ENCODE peak calls at places on chromosomes 5 and 9, in four cellular contexts. One of them, this sample, is unnamed.

GRCh38 chr5:112186401-112186990 is 232.6 kb downstream of the EPB41L4A start:
- DNase-seq in astrocyte: peak; percentile 23
- DNase-seq in fibroblast of lung: peak; percentile 56
- DNase-seq in SJSA1: peak; percentile 22
- DNase-seq in this sample: peak; percentile 19

GRCh38 chr5:147935032-147935431 is 28.7 kb upstream of the C5orf46 start:
- DNase-seq in fibroblast of lung: peak; percentile 79
- DNase-seq in astrocyte: peak; percentile 60
- DNase-seq in SJSA1: peak; percentile 64
- DNase-seq in this sample: no peak

GRCh38 chr9:113669523-113670115 is 206.1 kb downstream of the RGS3 start:
- DNase-seq in fibroblast of lung: peak; percentile 56
- DNase-seq in astrocyte: peak; percentile 48
- DNase-seq in SJSA1: no peak
- DNase-seq in this sample: no peak

GRCh38 chr9:106697390-106697789 is 165.6 kb upstream of the ZNF462 start:
- DNase-seq in astrocyte: no peak
- DNase-seq in fibroblast of lung: no peak
- DNase-seq in SJSA1: no peak
- DNase-seq in this sample: no peak

GRCh38 chr5:1199649-1200494 is 1.5 kb upstream of the SLC6A19 start:
- DNase-seq in SJSA1: no peak
- DNase-seq in fibroblast of lung: no peak
- DNase-seq in astrocyte: no peak
- DNase-seq in this sample: no peak

GRCh38 chr5:56685503-56686217 is 129.7 kb upstream of the MAP3K1 start:
- DNase-seq in astrocyte: no peak
- DNase-seq in fibroblast of lung: no peak
- DNase-seq in SJSA1: no peak
- DNase-seq in this sample: no peak

GRCh38 chr9:69674112-69674511 is 1.9 kb upstream of the APBA1 start:
- DNase-seq in SJSA1: no peak
- DNase-seq in fibroblast of lung: no peak
- DNase-seq in astrocyte: no peak
- DNase-seq in this sample: no peak

GRCh38 chr5:110386782-110387181 is 339.7 kb downstream of the TMEM232 start:
- DNase-seq in astrocyte: peak; percentile 89
- DNase-seq in SJSA1: peak; percentile 20
- DNase-seq in fibroblast of lung: peak; percentile 4
- DNase-seq in this sample: no peak

GRCh38 chr5:135243194-135244191 is 155.5 kb downstream of the MACROH2A1 start:
- DNase-seq in astrocyte: no peak
- DNase-seq in SJSA1: no peak
- DNase-seq in fibroblast of lung: peak; percentile 62
- DNase-seq in this sample: no peak

GRCh38 chr5:91417219-91417618 is 34.1 kb upstream of the ARRDC3 start:
- DNase-seq in fibroblast of lung: peak; percentile 89
- DNase-seq in astrocyte: no peak
- DNase-seq in SJSA1: peak; percentile 16
- DNase-seq in this sample: no peak

GRCh38 chr5:149450199-149450598 is 71.1 kb upstream of the IL17B start:
- DNase-seq in fibroblast of lung: peak; percentile 88
- DNase-seq in SJSA1: peak; percentile 43
- DNase-seq in astrocyte: peak; percentile 74
- DNase-seq in this sample: no peak

GRCh38 chr5:98679963-98680362 is 93.5 kb upstream of the RGMB start:
- DNase-seq in astrocyte: peak; percentile 96
- DNase-seq in fibroblast of lung: no peak
- DNase-seq in SJSA1: no peak
- DNase-seq in this sample: no peak

GRCh38 chr9:70463877-70464276 is 49.4 kb upstream of the KLF9 start:
- DNase-seq in astrocyte: no peak
- DNase-seq in fibroblast of lung: no peak
- DNase-seq in SJSA1: no peak
- DNase-seq in this sample: no peak

GRCh38 chr5:160638141-160638742 is 213.8 kb downstream of the ATP10B start:
- DNase-seq in astrocyte: no peak
- DNase-seq in fibroblast of lung: no peak
- DNase-seq in SJSA1: no peak
- DNase-seq in this sample: no peak

GRCh38 chr5:54832066-54832465 is 153.3 kb downstream of the ESM1 start:
- DNase-seq in SJSA1: no peak
- DNase-seq in astrocyte: peak; percentile 49
- DNase-seq in fibroblast of lung: peak; percentile 88
- DNase-seq in this sample: no peak

GRCh38 chr5:142366007-142366406 is 41.2 kb upstream of the SPRY4 start:
- DNase-seq in astrocyte: no peak
- DNase-seq in fibroblast of lung: no peak
- DNase-seq in SJSA1: no peak
- DNase-seq in this sample: no peak

GRCh38 chr9:19994296-19994695 is 205.5 kb upstream of the SLC24A2 start:
- DNase-seq in SJSA1: peak; percentile 16
- DNase-seq in fibroblast of lung: peak; percentile 26
- DNase-seq in astrocyte: peak; percentile 71
- DNase-seq in this sample: no peak

GRCh38 chr5:10416868-10417267 is 24.8 kb upstream of the ROPN1L start:
- DNase-seq in fibroblast of lung: no peak
- DNase-seq in SJSA1: no peak
- DNase-seq in astrocyte: no peak
- DNase-seq in this sample: no peak

GRCh38 chr5:72366324-72366976 is 46.3 kb downstream of the PTCD2 start:
- DNase-seq in astrocyte: peak; percentile 55
- DNase-seq in SJSA1: peak; percentile 68
- DNase-seq in fibroblast of lung: peak; percentile 82
- DNase-seq in this sample: peak; percentile 19

GRCh38 chr9:81964216-81965171 is 21.2 kb downstream of the SPATA31D3 start:
- DNase-seq in fibroblast of lung: peak; percentile 33
- DNase-seq in SJSA1: no peak
- DNase-seq in astrocyte: no peak
- DNase-seq in this sample: no peak

GRCh38 chr9:129548571-129549135 is 72.2 kb downstream of the C9orf50 start:
- DNase-seq in fibroblast of lung: no peak
- DNase-seq in astrocyte: no peak
- DNase-seq in SJSA1: no peak
- DNase-seq in this sample: no peak

GRCh38 chr9:8447618-8448017 is 648.0 kb upstream of the DMAC1 start:
- DNase-seq in fibroblast of lung: no peak
- DNase-seq in SJSA1: no peak
- DNase-seq in astrocyte: no peak
- DNase-seq in this sample: no peak
- H3K9me3 ChIP-seq in fibroblast of lung: no peaks in the 10 kb centered on the region
- H3K9me3 ChIP-seq in SJSA1: no peaks in the 10 kb centered on the region
- H3K9me3 ChIP-seq in astrocyte: no peaks in the 10 kb centered on the region
- H3K9me3 ChIP-seq in this sample: no peaks in the 10 kb centered on the region

GRCh38 chr5:158433634-158434033 is 574.7 kb upstream of the CLINT1 start:
- DNase-seq in astrocyte: no peak
- DNase-seq in fibroblast of lung: no peak
- DNase-seq in SJSA1: no peak
- DNase-seq in this sample: no peak

GRCh38 chr5:158435161-158435616 is 576.2 kb upstream of the CLINT1 start:
- DNase-seq in fibroblast of lung: no peak
- DNase-seq in SJSA1: no peak
- DNase-seq in astrocyte: peak; percentile 70
- DNase-seq in this sample: peak; percentile 18

GRCh38 chr5:158436271-158437065 is 577.5 kb upstream of the CLINT1 start:
- DNase-seq in fibroblast of lung: no peak
- DNase-seq in astrocyte: no peak
- DNase-seq in SJSA1: no peak
- DNase-seq in this sample: no peak

GRCh38 chr5:158431369-158432029 is 572.6 kb upstream of the CLINT1 start:
- DNase-seq in SJSA1: no peak
- DNase-seq in astrocyte: peak; percentile 25
- DNase-seq in fibroblast of lung: peak; percentile 89
- DNase-seq in this sample: no peak

GRCh38 chr5:158434749-158435148 is 575.8 kb upstream of the CLINT1 start:
- DNase-seq in fibroblast of lung: no peak
- DNase-seq in SJSA1: no peak
- DNase-seq in astrocyte: no peak
- DNase-seq in this sample: no peak
- H3K27ac ChIP-seq in fibroblast of lung: no peak overlapping the region
- H3K27ac ChIP-seq in SJSA1: no peak overlapping the region
- H3K27ac ChIP-seq in astrocyte: no peak overlapping the region
- H3K27ac ChIP-seq in this sample: no peak overlapping the region

GRCh38 chr9:96758845-96759673 is 18.8 kb downstream of the ZNF510 start:
- DNase-seq in astrocyte: peak; percentile 14
- DNase-seq in fibroblast of lung: peak; percentile 26
- DNase-seq in SJSA1: no peak
- DNase-seq in this sample: no peak
- H3K9me3 ChIP-seq in astrocyte: peaks cover 69% of the 10 kb centered on the region
- H3K9me3 ChIP-seq in fibroblast of lung: peaks cover 12% of the 10 kb centered on the region
- H3K9me3 ChIP-seq in SJSA1: peaks cover 29% of the 10 kb centered on the region
- H3K9me3 ChIP-seq in this sample: peaks cover 14% of the 10 kb centered on the region

GRCh38 chr9:127808347-127809001 is 5.8 kb downstream of the FPGS start:
- DNase-seq in fibroblast of lung: no peak
- DNase-seq in astrocyte: no peak
- DNase-seq in SJSA1: no peak
- DNase-seq in this sample: no peak
- H3K27ac ChIP-seq in fibroblast of lung: no peak overlapping the region
- H3K27ac ChIP-seq in astrocyte: no peak overlapping the region
- H3K27ac ChIP-seq in SJSA1: no peak overlapping the region
- H3K27ac ChIP-seq in this sample: no peak overlapping the region

GRCh38 chr5:103075442-103075841 is 44.5 kb downstream of the GIN1 start:
- DNase-seq in astrocyte: no peak
- DNase-seq in fibroblast of lung: no peak
- DNase-seq in SJSA1: no peak
- DNase-seq in this sample: no peak
- H3K9me3 ChIP-seq in astrocyte: peaks cover 6% of the 10 kb centered on the region
- H3K9me3 ChIP-seq in fibroblast of lung: no peaks in the 10 kb centered on the region
- H3K9me3 ChIP-seq in SJSA1: peaks cover 13% of the 10 kb centered on the region
- H3K9me3 ChIP-seq in this sample: peaks cover 22% of the 10 kb centered on the region